ENCODE peak calls at places on chromosomes 16 and 17, in seven cellular contexts. D, T, Y, S, R, L and V are unnamed samples.

GRCh38 chr17:59508999-59509398 is 56.4 kb upstream of the DHX40 start:
- DNase-seq in L (no peak), T (no peak), S (no peak), R (no peak), Y (no peak), D (no peak), V (no peak)

GRCh38 chr17:78898075-78898836 is 4.7 kb downstream of the CEP295NL start:
- DNase-seq in S (no peak), L (no peak), T (no peak), Y (no peak), R (no peak), D (no peak), V (no peak)

GRCh38 chr17:6677158-6677831 is 25.7 kb downstream of the C17orf100 start:
- DNase-seq in L (no peak), Y (no peak), D (peak; percentile 9), R (no peak), T (no peak), S (peak; percentile 70), V (no peak)

GRCh38 chr16:85169333-85170065 is 57.2 kb upstream of the CIBAR2 start:
- DNase-seq in S (peak; percentile 42), L (no peak), D (no peak), R (no peak), T (no peak), Y (no peak), V (no peak)

GRCh38 chr17:28575126-28575795 is 1.4 kb downstream of the ALDOC start:
- DNase-seq in Y (no peak), L (no peak), T (no peak), D (no peak), R (no peak), S (no peak), V (no peak)

GRCh38 chr17:27319536-27320221 is 25.8 kb downstream of the WSB1 start:
- DNase-seq in R (no peak), L (no peak), T (no peak), D (no peak), Y (no peak), S (no peak), V (no peak)

GRCh38 chr16:53207810-53208752 is 153.3 kb downstream of the CHD9 start:
- DNase-seq in D (peak; percentile 30), L (peak; percentile 77), R (no peak), Y (no peak), S (peak; percentile 76), T (no peak), V (peak; percentile 53)

GRCh38 chr17:49914096-49914490 is 54.9 kb upstream of the DLX4 start:
- DNase-seq in R (no peak), T (peak; percentile 44), S (no peak), D (no peak), L (no peak), Y (no peak), V (no peak)

GRCh38 chr16:87056083-87056482 is 261.1 kb downstream of the C16orf95 start:
- DNase-seq in S (no peak), T (no peak), D (no peak), R (no peak), Y (no peak), L (no peak), V (no peak)

GRCh38 chr16:77402118-77402517 is 32.7 kb downstream of the ADAMTS18 start:
- DNase-seq in Y (no peak), D (no peak), L (no peak), S (no peak), R (no peak), T (no peak), V (no peak)

GRCh38 chr16:57606147-57606846 is 22.1 kb upstream of the ADGRG1 start:
- DNase-seq in S (no peak), D (no peak), Y (no peak), T (no peak), R (no peak), L (no peak), V (no peak)

GRCh38 chr16:12089492-12090161 is 113.1 kb downstream of the SNX29 start:
- DNase-seq in R (no peak), L (peak; percentile 61), D (peak; percentile 77), S (no peak), Y (peak; percentile 39), T (no peak), V (no peak)

GRCh38 chr16:48318630-48319029 is 66.6 kb downstream of the SIAH1 start:
- DNase-seq in R (no peak), S (no peak), Y (peak; percentile 22), L (no peak), D (peak; percentile 45), T (no peak), V (no peak)

GRCh38 chr17:73929860-73930430 is 273.5 kb upstream of the RPL38 start:
- DNase-seq in D (no peak), Y (no peak), R (no peak), S (no peak), L (no peak), T (no peak), V (no peak)

GRCh38 chr16:49009204-49009603 is 272.4 kb downstream of the CBLN1 start:
- DNase-seq in Y (no peak), S (no peak), R (no peak), D (no peak), T (no peak), L (no peak), V (no peak)

GRCh38 chr16:81175325-81175891 is 63.1 kb upstream of the BCO1 start:
- DNase-seq in Y (no peak), R (no peak), S (no peak), D (no peak), T (peak; percentile 7), L (peak; percentile 61), V (no peak)

GRCh38 chr16:63806794-63807506 is 1314.9 kb downstream of the CDH11 start:
- DNase-seq in Y (no peak), D (no peak), L (peak; percentile 66), R (no peak), S (no peak), T (no peak), V (no peak)

GRCh38 chr17:72126575-72127486 is 6.0 kb downstream of the SOX9 start:
- DNase-seq in D (no peak), S (peak; percentile 16), L (peak; percentile 80), T (peak; percentile 64), R (no peak), Y (no peak), V (no peak)

GRCh38 chr17:18993876-18994275 is 10.7 kb downstream of the FAM83G start:
- DNase-seq in L (no peak), R (no peak), D (no peak), S (no peak), T (no peak), Y (no peak), V (no peak)

GRCh38 chr17:50587571-50587970 is 27.1 kb downstream of the CACNA1G start:
- DNase-seq in S (no peak), L (no peak), T (no peak), R (no peak), D (no peak), Y (no peak), V (no peak)

GRCh38 chr17:6936370-6937028 is 59.4 kb upstream of the ALOX12 start:
- DNase-seq in S (no peak), R (no peak), Y (no peak), L (no peak), D (peak; percentile 45), T (no peak), V (no peak)

GRCh38 chr16:88063201-88063773 is 112.1 kb downstream of the BANP start:
- DNase-seq in L (no peak), S (no peak), D (no peak), T (no peak), Y (no peak), R (no peak), V (no peak)

GRCh38 chr16:87570938-87571867 is 31.1 kb upstream of the JPH3 start:
- DNase-seq in T (no peak), R (no peak), Y (no peak), S (peak; percentile 69), D (peak; percentile 58), L (peak; percentile 22), V (no peak)

GRCh38 chr17:73834684-73835343 is 190.6 kb upstream of the SDK2 start:
- DNase-seq in R (no peak), S (no peak), Y (no peak), T (no peak), L (no peak), D (no peak), V (no peak)

GRCh38 chr16:85785927-85786326 is 13.4 kb downstream of the EMC8 start:
- DNase-seq in T (no peak), D (no peak), S (no peak), Y (no peak), L (no peak), R (no peak), V (no peak)